ENCODE peak calls at places on chromosomes 1 and 21, in ten cellular contexts. R is lung; U is NCI-H2107; A is iPS-NIHi11; D is stimulated activated CD4-positive, alpha-beta T cell treated with anti-CD3 and anti-CD28 coated beads, Interleukin-15, amount 100 ng/mL, for 24 hours; N is ovary; E is retinal pigment epithelial cell; L is H4; O is GOT3; S is activated T-cell treated with anti-CD3 and anti-CD28 coated beads for 1 hour. X is an unnamed sample.

GRCh38 chr21:43925096-43925481 is 60.1 kb downstream of the AGPAT3 start:
- DNase-seq in R (no peak), U (no peak), A (no peak), D (no peak), N (no peak), E (no peak), L (no peak), O (no peak), S (no peak), X (no peak)

GRCh38 chr1:27192039-27192529 is 37.2 kb upstream of the SLC9A1 start:
- DNase-seq in R (no peak), U (no peak), A (no peak), D (no peak), N (no peak), E (no peak), L (no peak), O (no peak), S (no peak), X (no peak)

GRCh38 chr21:46156678-46157077 is 1.3 kb upstream of the FTCD start:
- DNase-seq in R (no peak), U (no peak), A (no peak), D (peak), N (no peak), E (no peak), L (no peak), O (no peak), S (no peak), X (no peak)

GRCh38 chr21:32702702-32703101 is 25.1 kb downstream of the SYNJ1 start:
- DNase-seq in R (no peak), U (no peak), A (no peak), D (no peak), N (no peak), E (no peak), L (no peak), O (no peak), S (no peak), X (no peak)

GRCh38 chr1:102879439-102879993 is 228.8 kb downstream of the COL11A1 start:
- DNase-seq in R (no peak), U (no peak), A (no peak), D (no peak), N (no peak), E (peak), L (peak), O (no peak), S (no peak), X (no peak)

GRCh38 chr1:11920239-11920903 is 5.9 kb downstream of the KIAA2013 start:
- DNase-seq in R (no peak), U (no peak), A (no peak), D (no peak), N (no peak), E (no peak), L (no peak), O (no peak), S (no peak), X (no peak)

GRCh38 chr1:79043506-79043905 is 37.0 kb upstream of the ADGRL4 start:
- DNase-seq in R (no peak), U (no peak), A (no peak), D (no peak), N (no peak), E (peak), L (no peak), O (no peak), S (no peak), X (no peak)

GRCh38 chr1:227793948-227794812 is 21.3 kb upstream of the PRSS38 start:
- DNase-seq in R (peak), U (no peak), A (peak), D (no peak), N (peak), E (no peak), L (peak), O (peak), S (no peak), X (no peak)

GRCh38 chr1:221012087-221012486 is 132.8 kb downstream of the HLX start:
- DNase-seq in R (no peak), U (no peak), A (no peak), D (no peak), N (no peak), E (no peak), L (no peak), O (no peak), S (no peak), X (no peak)

GRCh38 chr1:58155418-58156123 is 391.0 kb downstream of the OMA1 start:
- DNase-seq in R (no peak), U (no peak), A (peak), D (no peak), N (no peak), E (no peak), L (no peak), O (no peak), S (no peak), X (no peak)

GRCh38 chr1:226628624-226629155 is 80.1 kb downstream of the STUM start:
- DNase-seq in R (no peak), U (no peak), A (no peak), D (no peak), N (no peak), E (peak), L (no peak), O (no peak), S (no peak), X (no peak)

GRCh38 chr1:40717960-40718359 is 26.5 kb downstream of the NFYC start:
- DNase-seq in R (no peak), U (no peak), A (no peak), D (no peak), N (no peak), E (no peak), L (no peak), O (no peak), S (no peak), X (no peak)

GRCh38 chr1:97668945-97669344 is 251.9 kb downstream of the DPYD start:
- DNase-seq in R (no peak), U (no peak), A (no peak), D (peak), N (no peak), E (no peak), L (peak), O (no peak), S (no peak), X (no peak)

GRCh38 chr1:45583666-45584350 is at the start of gene NASP:
- DNase-seq in R (peak), U (peak), A (peak), D (peak), N (peak), E (no peak), L (peak), O (peak), S (peak), X (peak)

GRCh38 chr1:240608707-240609106 is 3.2 kb downstream of the GREM2 start:
- DNase-seq in R (no peak), U (no peak), A (peak), D (no peak), N (no peak), E (no peak), L (no peak), O (no peak), S (no peak), X (no peak)

GRCh38 chr1:44283524-44284173 is 70.4 kb downstream of the DMAP1 start:
- DNase-seq in R (peak), U (no peak), A (no peak), D (no peak), N (no peak), E (no peak), L (no peak), O (no peak), S (no peak), X (no peak)

GRCh38 chr1:46558141-46558963 is 6.9 kb upstream of the KNCN start:
- DNase-seq in R (no peak), U (peak), A (no peak), D (no peak), N (no peak), E (no peak), L (no peak), O (no peak), S (no peak), X (no peak)

GRCh38 chr1:236392182-236392581 is 1.9 kb upstream of the EDARADD start:
- DNase-seq in R (no peak), U (no peak), A (no peak), D (no peak), N (no peak), E (no peak), L (no peak), O (no peak), S (no peak), X (no peak)

GRCh38 chr1:188958461-188959115 is 1519.1 kb downstream of the BRINP3 start:
- DNase-seq in R (no peak), U (no peak), A (no peak), D (no peak), N (no peak), E (no peak), L (peak), O (no peak), S (no peak), X (no peak)

GRCh38 chr1:115300087-115300856 is 37.8 kb downstream of the NGF start:
- DNase-seq in R (no peak), U (no peak), A (no peak), D (no peak), N (no peak), E (peak), L (no peak), O (no peak), S (no peak), X (no peak)

GRCh38 chr21:37073417-37074194 is 552 bp downstream of the TTC3 start:
- DNase-seq in R (peak), U (no peak), A (peak), D (peak), N (peak), E (no peak), L (peak), O (no peak), S (peak), X (peak)

GRCh38 chr1:94807742-94808491 is 12.2 kb upstream of the SLC44A3 start:
- DNase-seq in R (no peak), U (no peak), A (no peak), D (no peak), N (no peak), E (no peak), L (peak), O (no peak), S (no peak), X (no peak)

GRCh38 chr1:8845104-8846097 is 28.0 kb upstream of the RERE start:
- DNase-seq in R (no peak), U (no peak), A (no peak), D (no peak), N (no peak), E (no peak), L (no peak), O (no peak), S (no peak), X (no peak)

X was measured in effector CD4-positive, alpha-beta T cell.